ENCODE peak calls at places on chromosomes 16 and 17, in six cellular contexts. One of them, this sample, is unnamed.

GRCh38 chr17:73393962-73394361 is 82.2 kb upstream of the CDC42EP4 start:
- DNase-seq in uterus: no peak
- DNase-seq in stomach: no peak
- DNase-seq in choroid plexus epithelial cell: peak
- DNase-seq in Panc1: no peak
- DNase-seq in BJ: no peak
- DNase-seq in this sample: no peak

GRCh38 chr17:74260525-74260850 is 13.5 kb upstream of the DNAI2 start:
- DNase-seq in uterus: no peak
- DNase-seq in stomach: no peak
- DNase-seq in choroid plexus epithelial cell: no peak
- DNase-seq in Panc1: no peak
- DNase-seq in BJ: no peak
- DNase-seq in this sample: no peak

GRCh38 chr16:60091479-60091878 is 1357.4 kb upstream of the GOT2 start:
- DNase-seq in uterus: no peak
- DNase-seq in stomach: no peak
- DNase-seq in choroid plexus epithelial cell: no peak
- DNase-seq in Panc1: no peak
- DNase-seq in BJ: no peak
- DNase-seq in this sample: no peak

GRCh38 chr17:7842950-7843535 is 9.0 kb downstream of the KDM6B start:
- DNase-seq in uterus: peak
- DNase-seq in stomach: peak
- DNase-seq in choroid plexus epithelial cell: peak
- DNase-seq in Panc1: no peak
- DNase-seq in BJ: no peak
- DNase-seq in this sample: no peak

GRCh38 chr17:63622571-63623390 is 564 bp downstream of the MAP3K3 start:
- DNase-seq in uterus: peak
- DNase-seq in stomach: peak
- DNase-seq in choroid plexus epithelial cell: peak
- DNase-seq in Panc1: no peak
- DNase-seq in BJ: no peak
- DNase-seq in this sample: no peak

GRCh38 chr17:63533433-63534077 is 10.4 kb downstream of the KCNH6 start:
- DNase-seq in uterus: no peak
- DNase-seq in stomach: no peak
- DNase-seq in choroid plexus epithelial cell: no peak
- DNase-seq in Panc1: no peak
- DNase-seq in BJ: no peak
- DNase-seq in this sample: no peak

GRCh38 chr16:11796227-11797165 is 562 bp downstream of the ZC3H7A start:
- DNase-seq in uterus: peak
- DNase-seq in stomach: peak
- DNase-seq in choroid plexus epithelial cell: peak
- DNase-seq in Panc1: no peak
- DNase-seq in BJ: no peak
- DNase-seq in this sample: no peak

GRCh38 chr16:3650631-3651265 is 3.7 kb upstream of the DNASE1 start:
- DNase-seq in uterus: no peak
- DNase-seq in stomach: peak
- DNase-seq in choroid plexus epithelial cell: no peak
- DNase-seq in Panc1: no peak
- DNase-seq in BJ: no peak
- DNase-seq in this sample: no peak

GRCh38 chr17:17139972-17140589 is 66.1 kb downstream of the PLD6 start:
- DNase-seq in uterus: no peak
- DNase-seq in stomach: no peak
- DNase-seq in choroid plexus epithelial cell: no peak
- DNase-seq in Panc1: no peak
- DNase-seq in BJ: no peak
- DNase-seq in this sample: no peak

GRCh38 chr17:68759002-68759342 is 157.8 kb upstream of the FAM20A start:
- DNase-seq in uterus: no peak
- DNase-seq in stomach: no peak
- DNase-seq in choroid plexus epithelial cell: no peak
- DNase-seq in Panc1: no peak
- DNase-seq in BJ: no peak
- DNase-seq in this sample: no peak

GRCh38 chr16:57235128-57236092 is 9.6 kb upstream of the ARL2BP start:
- DNase-seq in uterus: no peak
- DNase-seq in stomach: no peak
- DNase-seq in choroid plexus epithelial cell: peak
- DNase-seq in Panc1: no peak
- DNase-seq in BJ: no peak
- DNase-seq in this sample: peak

GRCh38 chr17:50765454-50766221 is 1.7 kb downstream of the ANKRD40CL start:
- DNase-seq in uterus: no peak
- DNase-seq in stomach: no peak
- DNase-seq in choroid plexus epithelial cell: no peak
- DNase-seq in Panc1: no peak
- DNase-seq in BJ: no peak
- DNase-seq in this sample: no peak

GRCh38 chr17:33701910-33702309 is 408.8 kb upstream of the ASIC2 start:
- DNase-seq in uterus: no peak
- DNase-seq in stomach: no peak
- DNase-seq in choroid plexus epithelial cell: no peak
- DNase-seq in Panc1: no peak
- DNase-seq in BJ: no peak
- DNase-seq in this sample: no peak

GRCh38 chr17:44988256-44988942 is 20.3 kb upstream of the C1QL1 start:
- DNase-seq in uterus: no peak
- DNase-seq in stomach: no peak
- DNase-seq in choroid plexus epithelial cell: no peak
- DNase-seq in Panc1: no peak
- DNase-seq in BJ: no peak
- DNase-seq in this sample: no peak

GRCh38 chr17:38333635-38334295 is 10.0 kb downstream of the GPR179 start:
- DNase-seq in uterus: no peak
- DNase-seq in stomach: peak
- DNase-seq in choroid plexus epithelial cell: peak
- DNase-seq in Panc1: no peak
- DNase-seq in BJ: no peak
- DNase-seq in this sample: no peak

GRCh38 chr17:61423967-61424649 is 24.5 kb downstream of the TBX2 start:
- DNase-seq in uterus: no peak
- DNase-seq in stomach: no peak
- DNase-seq in choroid plexus epithelial cell: no peak
- DNase-seq in Panc1: no peak
- DNase-seq in BJ: no peak
- DNase-seq in this sample: no peak

DNA sequence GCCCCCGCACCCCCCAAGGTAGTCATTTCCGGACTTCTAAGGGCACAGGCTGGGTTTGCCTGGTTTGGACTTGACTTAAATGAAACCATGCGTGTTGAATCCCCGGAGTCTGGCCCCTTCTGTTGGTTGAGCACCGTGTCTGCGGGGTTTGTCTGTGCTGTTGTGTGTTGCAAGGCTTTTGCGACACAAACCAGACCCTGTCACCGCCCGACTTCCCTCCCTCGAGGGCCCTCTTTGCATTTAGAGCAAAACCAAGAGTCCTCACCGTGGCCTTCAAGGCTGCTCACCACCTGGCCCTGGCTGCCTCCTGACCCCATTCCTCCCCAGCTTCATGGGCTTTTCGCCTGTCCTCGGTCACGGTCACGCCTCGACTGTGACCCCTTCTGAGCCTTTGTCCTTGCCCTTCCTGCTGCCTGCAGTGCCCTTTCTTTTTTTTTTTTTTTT is 7.4 kb downstream of the CRISPLD2 start:
- DNase-seq in uterus: peak
- DNase-seq in stomach: no peak
- DNase-seq in choroid plexus epithelial cell: peak
- DNase-seq in Panc1: no peak
- DNase-seq in BJ: no peak
- DNase-seq in this sample: no peak
- H3K4me3 ChIP-seq in uterus: no peak
- H3K4me3 ChIP-seq in stomach: no peak
- H3K4me3 ChIP-seq in choroid plexus epithelial cell: no peak
- H3K4me3 ChIP-seq in Panc1: no peak
- H3K4me3 ChIP-seq in BJ: no peak
- H3K4me3 ChIP-seq in this sample: no peak

DNA sequence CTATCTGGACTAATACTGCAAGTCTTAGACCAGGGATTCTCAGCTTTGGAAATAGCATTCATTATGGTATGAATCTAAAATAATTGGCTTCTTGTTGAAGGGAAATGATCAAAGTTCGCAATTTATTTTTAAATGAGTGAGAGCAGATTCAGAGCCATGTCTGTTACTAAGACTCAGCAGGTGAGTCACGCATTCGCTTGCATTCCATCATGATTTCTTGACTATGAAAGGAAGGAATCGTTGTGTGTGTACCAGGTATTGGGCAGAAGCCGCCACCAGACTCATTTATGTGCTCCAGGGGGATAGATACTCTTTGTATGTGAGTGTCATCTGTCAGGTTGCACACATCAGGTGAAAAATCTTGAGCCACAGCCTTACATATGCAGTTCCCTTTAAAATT is 10.8 kb downstream of the GSG1L2 start:
- DNase-seq in uterus: no peak
- DNase-seq in stomach: no peak
- DNase-seq in choroid plexus epithelial cell: no peak
- DNase-seq in Panc1: no peak
- DNase-seq in BJ: no peak
- DNase-seq in this sample: no peak
- TF ChIP-seq CTCF in uterus: no peak
- TF ChIP-seq CTCF in stomach: no peak
- TF ChIP-seq CTCF in choroid plexus epithelial cell: no peak
- TF ChIP-seq CTCF in Panc1: no peak
- TF ChIP-seq CTCF in BJ: no peak
- TF ChIP-seq CTCF in this sample: no peak

DNA sequence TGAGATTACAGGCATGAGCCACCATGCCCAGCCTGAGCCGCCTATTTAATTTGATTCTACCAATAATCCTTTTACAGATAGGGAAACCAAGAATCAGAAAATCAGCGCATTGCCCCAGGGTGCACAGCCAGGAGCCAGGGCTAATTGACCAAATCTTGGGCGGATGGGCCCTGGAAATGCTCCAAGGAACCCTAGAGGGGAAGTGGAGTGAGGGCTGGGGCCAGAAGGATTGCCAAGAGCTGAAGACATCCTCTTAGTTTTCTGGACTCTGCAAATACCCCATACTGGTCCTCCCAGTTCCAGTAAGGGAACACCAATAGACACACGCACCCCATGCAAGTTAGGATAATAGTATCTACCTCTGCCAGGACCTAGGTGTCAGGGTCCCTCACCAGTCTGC is 3.8 kb downstream of the FHOD1 start:
- DNase-seq in uterus: no peak
- DNase-seq in stomach: no peak
- DNase-seq in choroid plexus epithelial cell: no peak
- DNase-seq in Panc1: no peak
- DNase-seq in BJ: no peak
- DNase-seq in this sample: no peak
- H3K4me3 ChIP-seq in uterus: no peak
- H3K4me3 ChIP-seq in stomach: no peak
- H3K4me3 ChIP-seq in choroid plexus epithelial cell: no peak
- H3K4me3 ChIP-seq in Panc1: no peak
- H3K4me3 ChIP-seq in BJ: no peak
- H3K4me3 ChIP-seq in this sample: no peak

DNA sequence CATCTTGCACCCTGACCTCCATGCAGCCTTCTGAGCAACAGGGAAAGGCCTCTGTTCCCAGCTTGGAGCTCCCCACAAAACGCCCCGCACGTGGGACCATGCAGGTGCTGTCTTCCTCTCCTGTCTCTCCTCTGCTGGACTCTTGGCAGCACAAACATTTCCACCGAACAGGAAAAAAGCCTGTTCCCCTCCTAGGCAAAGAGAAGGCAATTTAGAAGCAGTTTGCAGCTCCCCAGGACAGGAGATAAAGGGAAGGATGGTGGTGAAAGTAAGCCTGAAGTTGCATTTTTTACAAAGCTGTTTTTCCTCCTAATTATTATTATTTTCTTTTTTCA is 7.7 kb upstream of the CIBAR2 start:
- DNase-seq in uterus: no peak
- DNase-seq in stomach: no peak
- DNase-seq in choroid plexus epithelial cell: no peak
- DNase-seq in Panc1: no peak
- DNase-seq in BJ: no peak
- DNase-seq in this sample: no peak
- TF ChIP-seq CTCF in uterus: no peak
- TF ChIP-seq CTCF in stomach: no peak
- TF ChIP-seq CTCF in choroid plexus epithelial cell: no peak
- TF ChIP-seq CTCF in Panc1: no peak
- TF ChIP-seq CTCF in BJ: no peak
- TF ChIP-seq CTCF in this sample: no peak

GRCh38 chr17:64780096-64781012 is 118.2 kb upstream of the SMURF2 start:
- DNase-seq in uterus: no peak
- DNase-seq in stomach: peak
- DNase-seq in choroid plexus epithelial cell: no peak
- DNase-seq in Panc1: no peak
- DNase-seq in BJ: no peak
- DNase-seq in this sample: no peak
- H3K4me3 ChIP-seq in uterus: peak
- H3K4me3 ChIP-seq in stomach: peak
- H3K4me3 ChIP-seq in choroid plexus epithelial cell: peak
- H3K4me3 ChIP-seq in Panc1: peak
- H3K4me3 ChIP-seq in BJ: peak
- H3K4me3 ChIP-seq in this sample: no peak

DNA sequence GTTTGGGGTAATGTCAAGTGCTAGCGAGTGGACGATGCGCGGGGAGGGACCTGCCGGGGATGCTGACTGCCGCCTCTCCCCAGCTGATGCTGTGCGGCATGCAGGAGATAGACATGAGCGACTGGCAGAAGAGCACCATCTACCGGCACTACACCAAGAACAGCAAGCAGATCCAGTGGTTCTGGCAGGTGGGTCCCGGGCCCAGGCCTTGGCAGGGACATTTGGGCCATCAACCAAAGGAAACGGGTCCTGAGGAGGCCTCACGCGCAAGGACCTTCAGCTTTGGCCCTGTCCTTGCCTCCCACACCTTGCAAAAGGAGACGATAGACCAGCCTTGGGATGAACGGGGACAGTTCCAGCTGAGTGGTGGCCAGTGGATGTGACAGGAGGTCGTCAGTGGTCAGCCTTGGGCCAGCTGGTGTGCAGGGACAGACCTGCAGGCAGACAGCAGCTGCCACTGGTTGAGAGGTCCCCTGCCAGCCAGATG is 13.6 kb upstream of the CLEC18A start:
- DNase-seq in uterus: no peak
- DNase-seq in stomach: no peak
- DNase-seq in choroid plexus epithelial cell: peak
- DNase-seq in Panc1: no peak
- DNase-seq in BJ: no peak
- DNase-seq in this sample: peak
- TF ChIP-seq CTCF in uterus: peak
- TF ChIP-seq CTCF in stomach: no peak
- TF ChIP-seq CTCF in choroid plexus epithelial cell: peak
- TF ChIP-seq CTCF in Panc1: peak
- TF ChIP-seq CTCF in BJ: peak
- TF ChIP-seq CTCF in this sample: peak

This sample was measured in LNCaP clone FGC.